ENCODE peak calls at places on chromosomes 16 and 17, in four cellular contexts. A is lower leg skin; H is naive thymus-derived CD4-positive, alpha-beta T cell; Y is IMR-90. G is an unnamed sample.

GRCh38 chr17:8137645-8138342 is 13.9 kb upstream of the HES7 start:
- DNase-seq in A (peak), H (no peak), Y (no peak), G (no peak)

GRCh38 chr17:50153650-50154575 is 3.4 kb upstream of the PPP1R9B start:
- DNase-seq in A (no peak), H (no peak), Y (no peak), G (no peak)

GRCh38 chr17:74020522-74020921 is 183.0 kb upstream of the RPL38 start:
- DNase-seq in A (no peak), H (no peak), Y (no peak), G (no peak)

GRCh38 chr16:9008335-9009260 is 44.9 kb upstream of the USP7 start:
- DNase-seq in A (peak), H (peak), Y (peak), G (peak)

GRCh38 chr17:82296511-82297279 is 20.7 kb downstream of the CD7 start:
- DNase-seq in A (no peak), H (no peak), Y (no peak), G (no peak)

GRCh38 chr17:4573682-4574081 is 10.6 kb upstream of the SMTNL2 start:
- DNase-seq in A (no peak), H (no peak), Y (no peak), G (no peak)

GRCh38 chr16:72384651-72385050 is 212.7 kb upstream of the PMFBP1 start:
- DNase-seq in A (no peak), H (no peak), Y (no peak), G (no peak)

GRCh38 chr16:67847064-67847861 is at the start of gene CENPT:
- DNase-seq in A (no peak), H (no peak), Y (peak), G (peak)

GRCh38 chr16:27383511-27384243 is 18.3 kb upstream of the IL21R start:
- DNase-seq in A (no peak), H (no peak), Y (no peak), G (no peak)

GRCh38 chr17:31313982-31314787 is at the start of gene EVI2B:
- DNase-seq in A (no peak), H (peak), Y (peak), G (peak)

GRCh38 chr16:3029499-3030127 is 5.8 kb downstream of the THOC6 start:
- DNase-seq in A (no peak), H (no peak), Y (peak), G (no peak)

GRCh38 chr16:67429053-67429798 is 1.7 kb upstream of the HSD11B2 start:
- DNase-seq in A (no peak), H (no peak), Y (no peak), G (no peak)

GRCh38 chr17:7394452-7395191 is at the start of gene PLSCR3:
- DNase-seq in A (peak), H (peak), Y (peak), G (peak)

GRCh38 chr17:10527419-10527818 is 9.1 kb upstream of the MYH1 start:
- DNase-seq in A (no peak), H (no peak), Y (no peak), G (no peak)

GRCh38 chr16:81189100-81189664 is 49.3 kb upstream of the BCO1 start:
- DNase-seq in A (peak), H (no peak), Y (peak), G (no peak)

GRCh38 chr16:21223787-21224186 is 9.7 kb upstream of the ANKS4B start:
- DNase-seq in A (no peak), H (no peak), Y (no peak), G (no peak)

GRCh38 chr17:74051348-74051747 is 152.1 kb upstream of the RPL38 start:
- DNase-seq in A (no peak), H (no peak), Y (no peak), G (no peak)

GRCh38 chr17:60372790-60373483 is 19.0 kb downstream of the USP32 start:
- DNase-seq in A (no peak), H (no peak), Y (peak), G (peak)

GRCh38 chr17:39513256-39513655 is 52.0 kb downstream of the CDK12 start:
- DNase-seq in A (no peak), H (no peak), Y (no peak), G (no peak)

GRCh38 chr16:68645494-68646388 is 631 bp downstream of the CDH3 start:
- DNase-seq in A (no peak), H (no peak), Y (no peak), G (no peak)

G was measured in HCEC 1CT.